ENCODE peak calls at places on chromosomes 13 and 19, in ten cellular contexts. One of them, this sample, is unnamed.

GRCh38 chr13:24207841-24208240 is 47.3 kb downstream of the SPATA13 start:
- DNase-seq in NCI-H510A: no peak
- DNase-seq in HFFc6: no peak
- DNase-seq in iris pigment epithelial cell: no peak
- DNase-seq in pulmonary artery endothelial cell: no peak
- DNase-seq in activated T-cell treated with anti-CD3 and anti-CD28 coated beads for 1 hour: no peak
- DNase-seq in NCI-H1092 treated with DMSO at 0.1 percent for 48 hours: no peak
- DNase-seq in GM18507: no peak
- DNase-seq in mesenchymal stem cell: no peak
- DNase-seq in T-cell: no peak
- DNase-seq in this sample: no peak

GRCh38 chr19:7947939-7948338 is 4.5 kb upstream of the TIMM44 start:
- DNase-seq in mesenchymal stem cell: peak; percentile 22
- DNase-seq in iris pigment epithelial cell: peak; percentile 58
- DNase-seq in NCI-H1092 treated with DMSO at 0.1 percent for 48 hours: no peak
- DNase-seq in GM18507: no peak
- DNase-seq in T-cell: no peak
- DNase-seq in HFFc6: peak; percentile 11
- DNase-seq in activated T-cell treated with anti-CD3 and anti-CD28 coated beads for 1 hour: no peak
- DNase-seq in NCI-H510A: no peak
- DNase-seq in pulmonary artery endothelial cell: no peak
- DNase-seq in this sample: no peak

GRCh38 chr19:29525901-29526729 is at the start of gene VSTM2B:
- DNase-seq in mesenchymal stem cell: no peak
- DNase-seq in pulmonary artery endothelial cell: no peak
- DNase-seq in activated T-cell treated with anti-CD3 and anti-CD28 coated beads for 1 hour: no peak
- DNase-seq in NCI-H1092 treated with DMSO at 0.1 percent for 48 hours: no peak
- DNase-seq in HFFc6: no peak
- DNase-seq in T-cell: no peak
- DNase-seq in NCI-H510A: no peak
- DNase-seq in GM18507: no peak
- DNase-seq in iris pigment epithelial cell: no peak
- DNase-seq in this sample: no peak

GRCh38 chr19:31834070-31834469 is 484.8 kb upstream of the TSHZ3 start:
- DNase-seq in GM18507: no peak
- DNase-seq in iris pigment epithelial cell: no peak
- DNase-seq in HFFc6: no peak
- DNase-seq in T-cell: no peak
- DNase-seq in activated T-cell treated with anti-CD3 and anti-CD28 coated beads for 1 hour: no peak
- DNase-seq in NCI-H510A: no peak
- DNase-seq in mesenchymal stem cell: no peak
- DNase-seq in NCI-H1092 treated with DMSO at 0.1 percent for 48 hours: no peak
- DNase-seq in pulmonary artery endothelial cell: no peak
- DNase-seq in this sample: no peak

GRCh38 chr19:11224429-11224828 is 15.0 kb upstream of the ANGPTL8 start:
- DNase-seq in mesenchymal stem cell: no peak
- DNase-seq in NCI-H510A: no peak
- DNase-seq in iris pigment epithelial cell: no peak
- DNase-seq in HFFc6: no peak
- DNase-seq in activated T-cell treated with anti-CD3 and anti-CD28 coated beads for 1 hour: no peak
- DNase-seq in pulmonary artery endothelial cell: no peak
- DNase-seq in NCI-H1092 treated with DMSO at 0.1 percent for 48 hours: no peak
- DNase-seq in T-cell: no peak
- DNase-seq in GM18507: no peak
- DNase-seq in this sample: no peak

GRCh38 chr19:9075064-9075964 is 11.5 kb upstream of the OR1M1 start:
- DNase-seq in pulmonary artery endothelial cell: peak; percentile 93
- DNase-seq in NCI-H1092 treated with DMSO at 0.1 percent for 48 hours: no peak
- DNase-seq in activated T-cell treated with anti-CD3 and anti-CD28 coated beads for 1 hour: no peak
- DNase-seq in HFFc6: peak; percentile 95
- DNase-seq in mesenchymal stem cell: peak; percentile 72
- DNase-seq in NCI-H510A: no peak
- DNase-seq in GM18507: no peak
- DNase-seq in T-cell: no peak
- DNase-seq in iris pigment epithelial cell: peak; percentile 98
- DNase-seq in this sample: no peak

GRCh38 chr13:35648109-35648508 is 171.6 kb upstream of the MAB21L1 start:
- DNase-seq in pulmonary artery endothelial cell: no peak
- DNase-seq in T-cell: no peak
- DNase-seq in HFFc6: peak; percentile 44
- DNase-seq in GM18507: no peak
- DNase-seq in NCI-H510A: no peak
- DNase-seq in mesenchymal stem cell: no peak
- DNase-seq in iris pigment epithelial cell: peak; percentile 50
- DNase-seq in activated T-cell treated with anti-CD3 and anti-CD28 coated beads for 1 hour: no peak
- DNase-seq in NCI-H1092 treated with DMSO at 0.1 percent for 48 hours: no peak
- DNase-seq in this sample: no peak

GRCh38 chr13:25752957-25753540 is 298.8 kb downstream of the SHISA2 start:
- DNase-seq in GM18507: no peak
- DNase-seq in activated T-cell treated with anti-CD3 and anti-CD28 coated beads for 1 hour: no peak
- DNase-seq in mesenchymal stem cell: peak; percentile 81
- DNase-seq in iris pigment epithelial cell: peak; percentile 72
- DNase-seq in pulmonary artery endothelial cell: no peak
- DNase-seq in HFFc6: no peak
- DNase-seq in NCI-H510A: no peak
- DNase-seq in NCI-H1092 treated with DMSO at 0.1 percent for 48 hours: peak; percentile 56
- DNase-seq in T-cell: peak; percentile 8
- DNase-seq in this sample: no peak

GRCh38 chr19:50548191-50549058 is 19.8 kb downstream of the LRRC4B start:
- DNase-seq in pulmonary artery endothelial cell: no peak
- DNase-seq in T-cell: no peak
- DNase-seq in NCI-H1092 treated with DMSO at 0.1 percent for 48 hours: no peak
- DNase-seq in mesenchymal stem cell: no peak
- DNase-seq in HFFc6: no peak
- DNase-seq in NCI-H510A: no peak
- DNase-seq in activated T-cell treated with anti-CD3 and anti-CD28 coated beads for 1 hour: no peak
- DNase-seq in GM18507: no peak
- DNase-seq in iris pigment epithelial cell: no peak
- DNase-seq in this sample: no peak

GRCh38 chr19:52809801-52810200 is 11.6 kb downstream of the ZNF28 start:
- DNase-seq in T-cell: no peak
- DNase-seq in pulmonary artery endothelial cell: no peak
- DNase-seq in mesenchymal stem cell: no peak
- DNase-seq in HFFc6: no peak
- DNase-seq in GM18507: no peak
- DNase-seq in activated T-cell treated with anti-CD3 and anti-CD28 coated beads for 1 hour: no peak
- DNase-seq in NCI-H1092 treated with DMSO at 0.1 percent for 48 hours: no peak
- DNase-seq in NCI-H510A: no peak
- DNase-seq in iris pigment epithelial cell: no peak
- DNase-seq in this sample: no peak

GRCh38 chr13:73146705-73147104 is 87.9 kb downstream of the KLF5 start:
- DNase-seq in HFFc6: no peak
- DNase-seq in pulmonary artery endothelial cell: no peak
- DNase-seq in mesenchymal stem cell: peak; percentile 84
- DNase-seq in GM18507: no peak
- DNase-seq in NCI-H1092 treated with DMSO at 0.1 percent for 48 hours: no peak
- DNase-seq in T-cell: no peak
- DNase-seq in activated T-cell treated with anti-CD3 and anti-CD28 coated beads for 1 hour: no peak
- DNase-seq in NCI-H510A: no peak
- DNase-seq in iris pigment epithelial cell: peak; percentile 61
- DNase-seq in this sample: no peak

GRCh38 chr19:4722671-4723464 is 774 bp downstream of the DPP9 start:
- DNase-seq in mesenchymal stem cell: peak; percentile 37
- DNase-seq in HFFc6: no peak
- DNase-seq in GM18507: no peak
- DNase-seq in iris pigment epithelial cell: peak; percentile 36
- DNase-seq in pulmonary artery endothelial cell: no peak
- DNase-seq in T-cell: no peak
- DNase-seq in activated T-cell treated with anti-CD3 and anti-CD28 coated beads for 1 hour: no peak
- DNase-seq in NCI-H1092 treated with DMSO at 0.1 percent for 48 hours: no peak
- DNase-seq in NCI-H510A: no peak
- DNase-seq in this sample: no peak

GRCh38 chr19:55493650-55494171 is 5.5 kb downstream of the SSC5D start:
- DNase-seq in T-cell: no peak
- DNase-seq in GM18507: no peak
- DNase-seq in mesenchymal stem cell: no peak
- DNase-seq in NCI-H1092 treated with DMSO at 0.1 percent for 48 hours: no peak
- DNase-seq in pulmonary artery endothelial cell: no peak
- DNase-seq in iris pigment epithelial cell: no peak
- DNase-seq in HFFc6: no peak
- DNase-seq in NCI-H510A: no peak
- DNase-seq in activated T-cell treated with anti-CD3 and anti-CD28 coated beads for 1 hour: no peak
- DNase-seq in this sample: no peak

GRCh38 chr13:19056984-19057490 is 124.6 kb downstream of the TUBA3C start:
- DNase-seq in iris pigment epithelial cell: no peak
- DNase-seq in GM18507: no peak
- DNase-seq in NCI-H1092 treated with DMSO at 0.1 percent for 48 hours: no peak
- DNase-seq in HFFc6: no peak
- DNase-seq in T-cell: no peak
- DNase-seq in NCI-H510A: no peak
- DNase-seq in pulmonary artery endothelial cell: no peak
- DNase-seq in mesenchymal stem cell: no peak
- DNase-seq in activated T-cell treated with anti-CD3 and anti-CD28 coated beads for 1 hour: no peak
- DNase-seq in this sample: no peak

GRCh38 chr13:38213307-38213706 is 136.3 kb upstream of the UFM1 start:
- DNase-seq in GM18507: no peak
- DNase-seq in activated T-cell treated with anti-CD3 and anti-CD28 coated beads for 1 hour: no peak
- DNase-seq in NCI-H510A: no peak
- DNase-seq in mesenchymal stem cell: no peak
- DNase-seq in T-cell: no peak
- DNase-seq in pulmonary artery endothelial cell: no peak
- DNase-seq in HFFc6: peak; percentile 58
- DNase-seq in iris pigment epithelial cell: peak; percentile 35
- DNase-seq in NCI-H1092 treated with DMSO at 0.1 percent for 48 hours: no peak
- DNase-seq in this sample: no peak

GRCh38 chr13:44397766-44398223 is 24.2 kb downstream of the SERP2 start:
- DNase-seq in NCI-H1092 treated with DMSO at 0.1 percent for 48 hours: no peak
- DNase-seq in GM18507: no peak
- DNase-seq in pulmonary artery endothelial cell: no peak
- DNase-seq in T-cell: no peak
- DNase-seq in NCI-H510A: no peak
- DNase-seq in iris pigment epithelial cell: peak; percentile 85
- DNase-seq in HFFc6: no peak
- DNase-seq in mesenchymal stem cell: peak; percentile 82
- DNase-seq in activated T-cell treated with anti-CD3 and anti-CD28 coated beads for 1 hour: no peak
- DNase-seq in this sample: no peak

GRCh38 chr13:113776231-113777125 is 17.5 kb downstream of the TMEM255B start:
- DNase-seq in GM18507: no peak
- DNase-seq in activated T-cell treated with anti-CD3 and anti-CD28 coated beads for 1 hour: no peak
- DNase-seq in NCI-H510A: peak; percentile 75
- DNase-seq in mesenchymal stem cell: no peak
- DNase-seq in HFFc6: no peak
- DNase-seq in iris pigment epithelial cell: no peak
- DNase-seq in NCI-H1092 treated with DMSO at 0.1 percent for 48 hours: peak; percentile 68
- DNase-seq in pulmonary artery endothelial cell: no peak
- DNase-seq in T-cell: no peak
- DNase-seq in this sample: no peak

GRCh38 chr19:55247621-55248099 is 11.2 kb downstream of the PPP6R1 start:
- DNase-seq in T-cell: no peak
- DNase-seq in activated T-cell treated with anti-CD3 and anti-CD28 coated beads for 1 hour: no peak
- DNase-seq in NCI-H510A: no peak
- DNase-seq in iris pigment epithelial cell: peak; percentile 70
- DNase-seq in GM18507: no peak
- DNase-seq in NCI-H1092 treated with DMSO at 0.1 percent for 48 hours: no peak
- DNase-seq in pulmonary artery endothelial cell: no peak
- DNase-seq in mesenchymal stem cell: peak; percentile 45
- DNase-seq in HFFc6: peak; percentile 55
- DNase-seq in this sample: no peak

GRCh38 chr13:107883561-107884175 is 331.7 kb downstream of the LIG4 start:
- DNase-seq in GM18507: no peak
- DNase-seq in iris pigment epithelial cell: peak; percentile 92
- DNase-seq in T-cell: no peak
- DNase-seq in NCI-H510A: no peak
- DNase-seq in HFFc6: no peak
- DNase-seq in activated T-cell treated with anti-CD3 and anti-CD28 coated beads for 1 hour: no peak
- DNase-seq in mesenchymal stem cell: peak; percentile 83
- DNase-seq in pulmonary artery endothelial cell: no peak
- DNase-seq in NCI-H1092 treated with DMSO at 0.1 percent for 48 hours: no peak
- DNase-seq in this sample: no peak

GRCh38 chr13:97141564-97142005 is 80.5 kb upstream of the MBNL2 start:
- DNase-seq in activated T-cell treated with anti-CD3 and anti-CD28 coated beads for 1 hour: no peak
- DNase-seq in HFFc6: peak; percentile 87
- DNase-seq in NCI-H1092 treated with DMSO at 0.1 percent for 48 hours: no peak
- DNase-seq in T-cell: no peak
- DNase-seq in mesenchymal stem cell: peak; percentile 95
- DNase-seq in NCI-H510A: peak; percentile 63
- DNase-seq in pulmonary artery endothelial cell: peak; percentile 64
- DNase-seq in GM18507: no peak
- DNase-seq in iris pigment epithelial cell: peak; percentile 95
- DNase-seq in this sample: peak; percentile 17

GRCh38 chr19:38452430-38453366 is 19.2 kb downstream of the RYR1 start:
- DNase-seq in pulmonary artery endothelial cell: no peak
- DNase-seq in activated T-cell treated with anti-CD3 and anti-CD28 coated beads for 1 hour: no peak
- DNase-seq in GM18507: no peak
- DNase-seq in HFFc6: no peak
- DNase-seq in mesenchymal stem cell: no peak
- DNase-seq in T-cell: no peak
- DNase-seq in NCI-H510A: no peak
- DNase-seq in NCI-H1092 treated with DMSO at 0.1 percent for 48 hours: no peak
- DNase-seq in iris pigment epithelial cell: no peak
- DNase-seq in this sample: no peak

GRCh38 chr19:53942001-53942786 is 20.5 kb upstream of the CACNG8 start:
- DNase-seq in iris pigment epithelial cell: peak; percentile 45
- DNase-seq in NCI-H510A: no peak
- DNase-seq in pulmonary artery endothelial cell: no peak
- DNase-seq in mesenchymal stem cell: no peak
- DNase-seq in NCI-H1092 treated with DMSO at 0.1 percent for 48 hours: no peak
- DNase-seq in activated T-cell treated with anti-CD3 and anti-CD28 coated beads for 1 hour: no peak
- DNase-seq in HFFc6: no peak
- DNase-seq in T-cell: no peak
- DNase-seq in GM18507: no peak
- DNase-seq in this sample: peak; percentile 23

GRCh38 chr13:111515648-111516047 is 195.2 kb downstream of the TEX29 start:
- DNase-seq in HFFc6: no peak
- DNase-seq in activated T-cell treated with anti-CD3 and anti-CD28 coated beads for 1 hour: no peak
- DNase-seq in iris pigment epithelial cell: no peak
- DNase-seq in pulmonary artery endothelial cell: no peak
- DNase-seq in T-cell: no peak
- DNase-seq in mesenchymal stem cell: no peak
- DNase-seq in NCI-H510A: no peak
- DNase-seq in NCI-H1092 treated with DMSO at 0.1 percent for 48 hours: no peak
- DNase-seq in GM18507: no peak
- DNase-seq in this sample: no peak

GRCh38 chr13:112933649-112934048 is 35.4 kb upstream of the MCF2L start:
- DNase-seq in mesenchymal stem cell: no peak
- DNase-seq in pulmonary artery endothelial cell: no peak
- DNase-seq in NCI-H510A: no peak
- DNase-seq in GM18507: no peak
- DNase-seq in iris pigment epithelial cell: no peak
- DNase-seq in HFFc6: no peak
- DNase-seq in T-cell: no peak
- DNase-seq in activated T-cell treated with anti-CD3 and anti-CD28 coated beads for 1 hour: no peak
- DNase-seq in NCI-H1092 treated with DMSO at 0.1 percent for 48 hours: no peak
- DNase-seq in this sample: no peak

GRCh38 chr13:109500146-109500773 is 286.1 kb downstream of the IRS2 start:
- DNase-seq in NCI-H1092 treated with DMSO at 0.1 percent for 48 hours: peak; percentile 36
- DNase-seq in NCI-H510A: no peak
- DNase-seq in GM18507: no peak
- DNase-seq in iris pigment epithelial cell: peak; percentile 44
- DNase-seq in activated T-cell treated with anti-CD3 and anti-CD28 coated beads for 1 hour: no peak
- DNase-seq in pulmonary artery endothelial cell: no peak
- DNase-seq in T-cell: no peak
- DNase-seq in mesenchymal stem cell: peak; percentile 10
- DNase-seq in HFFc6: no peak
- DNase-seq in this sample: no peak

GRCh38 chr19:56076413-56076998 is 44.6 kb downstream of the ZNF787 start:
- DNase-seq in mesenchymal stem cell: peak; percentile 58
- DNase-seq in GM18507: no peak
- DNase-seq in T-cell: peak; percentile 15
- DNase-seq in NCI-H510A: peak; percentile 14
- DNase-seq in activated T-cell treated with anti-CD3 and anti-CD28 coated beads for 1 hour: peak; percentile 16
- DNase-seq in iris pigment epithelial cell: peak; percentile 61
- DNase-seq in HFFc6: peak; percentile 41
- DNase-seq in NCI-H1092 treated with DMSO at 0.1 percent for 48 hours: peak; percentile 21
- DNase-seq in pulmonary artery endothelial cell: no peak
- DNase-seq in this sample: peak; percentile 59

GRCh38 chr19:30625947-30626346 is 253.8 kb downstream of the ZNF536 start:
- DNase-seq in mesenchymal stem cell: no peak
- DNase-seq in T-cell: no peak
- DNase-seq in GM18507: no peak
- DNase-seq in pulmonary artery endothelial cell: no peak
- DNase-seq in HFFc6: no peak
- DNase-seq in NCI-H510A: no peak
- DNase-seq in NCI-H1092 treated with DMSO at 0.1 percent for 48 hours: no peak
- DNase-seq in activated T-cell treated with anti-CD3 and anti-CD28 coated beads for 1 hour: no peak
- DNase-seq in iris pigment epithelial cell: no peak
- DNase-seq in this sample: no peak

GRCh38 chr19:18379803-18380747 is 5.9 kb upstream of the GDF15 start:
- DNase-seq in NCI-H510A: peak; percentile 75
- DNase-seq in HFFc6: peak; percentile 88
- DNase-seq in pulmonary artery endothelial cell: no peak
- DNase-seq in NCI-H1092 treated with DMSO at 0.1 percent for 48 hours: no peak
- DNase-seq in mesenchymal stem cell: peak; percentile 71
- DNase-seq in iris pigment epithelial cell: peak; percentile 85
- DNase-seq in activated T-cell treated with anti-CD3 and anti-CD28 coated beads for 1 hour: no peak
- DNase-seq in T-cell: no peak
- DNase-seq in GM18507: no peak
- DNase-seq in this sample: peak; percentile 23

This sample was measured in progenitor cell of endocrine pancreas.